ENCODE peak calls at places on chromosomes 3 and 15, in seven cellular contexts. G is endothelial cell of umbilical vein, L is GM12878, F is upper lobe of left lung, M is stomach, K is sigmoid colon, O is GM23338. D is an unnamed sample. For H3K27me3, the result is how much of the 10 kb centered on the place peaks cover.

GRCh38 chr15:59553879-59554735 is 57.5 kb upstream of the GCNT3 start:
- DNase-seq in M (no peak), G (peak), K (peak), O (no peak), F (no peak), L (no peak), D (no peak)

GRCh38 chr3:108345492-108346205 is 49.3 kb downstream of the HHLA2 start:
- DNase-seq in O (peak), L (no peak), M (no peak), F (no peak), G (no peak), K (no peak), D (peak)

GRCh38 chr3:12483364-12483763 is 916 bp upstream of the TSEN2 start:
- DNase-seq in O (no peak), G (no peak), M (no peak), L (no peak), F (no peak), K (no peak), D (no peak)

GRCh38 chr15:26936502-26936901 is 34.5 kb upstream of the GABRG3 start:
- DNase-seq in G (no peak), L (no peak), F (no peak), M (no peak), O (no peak), K (no peak), D (no peak)

GRCh38 chr3:8186213-8186612 is 315.4 kb upstream of the LMCD1 start:
- DNase-seq in M (no peak), F (no peak), L (no peak), O (no peak), G (no peak), K (no peak), D (no peak)

GRCh38 chr3:63437858-63438257 is 159.8 kb downstream of the SYNPR start:
- DNase-seq in L (no peak), F (no peak), O (no peak), K (no peak), G (no peak), M (no peak), D (no peak)

GRCh38 chr3:192326656-192327055 is 400.7 kb downstream of the FGF12 start:
- DNase-seq in O (no peak), G (no peak), K (no peak), F (no peak), M (no peak), L (no peak), D (no peak)

GRCh38 chr15:72136170-72137051 is 18.2 kb downstream of the SENP8 start:
- DNase-seq in F (no peak), M (no peak), O (no peak), L (no peak), G (no peak), K (no peak), D (no peak)

GRCh38 chr3:192445768-192446644 is 281.3 kb downstream of the FGF12 start:
- DNase-seq in K (no peak), F (no peak), O (no peak), L (no peak), G (no peak), M (no peak), D (no peak)

GRCh38 chr3:9600597-9600996 is 47.0 kb upstream of the LHFPL4 start:
- DNase-seq in O (peak), F (peak), G (no peak), K (no peak), M (peak), L (no peak), D (no peak)

GRCh38 chr3:47394140-47394855 is 13.5 kb downstream of the PTPN23 start:
- DNase-seq in F (no peak), G (peak), L (no peak), K (no peak), O (no peak), M (no peak), D (no peak)

GRCh38 chr3:146222204-146223046 is 28.5 kb downstream of the PLSCR4 start:
- DNase-seq in L (no peak), G (peak), F (no peak), M (no peak), K (no peak), O (peak), D (no peak)

GRCh38 chr3:24579008-24579407 is 84.4 kb upstream of the THRB start:
- DNase-seq in M (no peak), F (no peak), G (no peak), O (peak), L (no peak), K (peak), D (no peak)

GRCh38 chr3:184371570-184372018 is 6.4 kb downstream of the THPO start:
- DNase-seq in O (peak), G (peak), K (peak), F (no peak), M (peak), L (no peak), D (peak)

DNA sequence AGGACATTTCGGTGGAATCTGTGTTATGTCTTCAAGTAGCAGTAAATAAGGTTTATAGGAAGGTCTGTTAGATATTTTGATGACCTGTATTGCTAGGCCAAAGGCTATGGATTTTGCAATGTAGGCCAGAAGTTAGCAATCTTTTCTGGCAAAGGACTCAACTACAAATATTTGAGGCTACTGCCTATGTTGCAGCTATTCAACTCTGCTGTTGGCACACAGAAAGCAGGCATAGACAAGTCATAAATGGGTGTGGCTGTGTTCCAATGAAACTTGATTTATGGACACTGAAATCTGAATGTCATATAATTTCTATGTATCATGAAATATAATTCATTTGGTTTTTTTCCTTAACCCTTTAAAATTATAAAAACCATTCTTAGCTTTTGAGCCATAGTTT is 438.7 kb upstream of the C2CD4B start:
- DNase-seq in M (no peak), F (no peak), K (no peak), O (no peak), G (no peak), L (no peak), D (no peak)
- TF ChIP-seq POLR2AphosphoS5 in M (peak), F (no peak), K (no peak), O (no peak), G (no peak), L (no peak), D (no peak)

GRCh38 chr15:40934457-40934856 is 5.3 kb downstream of the DLL4 start:
- DNase-seq in K (no peak), M (no peak), O (no peak), L (no peak), F (no peak), G (no peak), D (no peak)
- H3K27me3 ChIP-seq in K (under half), M (under half), O (under half), L (under half), F (under half), G (under half), D (under half)

GRCh38 chr3:127067116-127067910 is 84.4 kb downstream of the PLXNA1 start:
- DNase-seq in L (no peak), M (no peak), F (no peak), O (no peak), G (no peak), K (peak), D (no peak)
- TF ChIP-seq POLR2AphosphoS5 in L (no peak), M (no peak), F (no peak), O (no peak), G (no peak), K (no peak), D (no peak)

GRCh38 chr3:128399221-128399915 is 67.3 kb downstream of the DNAJB8 start:
- DNase-seq in G (no peak), L (no peak), M (no peak), O (no peak), K (no peak), F (no peak), D (no peak)

GRCh38 chr3:128398586-128398985 is 68.1 kb downstream of the DNAJB8 start:
- DNase-seq in F (no peak), O (peak), G (no peak), M (no peak), L (no peak), K (no peak), D (no peak)

GRCh38 chr3:128402998-128403397 is 63.7 kb downstream of the DNAJB8 start:
- DNase-seq in O (no peak), G (no peak), L (no peak), M (no peak), F (no peak), K (no peak), D (no peak)

GRCh38 chr3:128402319-128402718 is 64.4 kb downstream of the DNAJB8 start:
- DNase-seq in L (no peak), K (no peak), F (no peak), O (no peak), M (peak), G (no peak), D (no peak)

DNA sequence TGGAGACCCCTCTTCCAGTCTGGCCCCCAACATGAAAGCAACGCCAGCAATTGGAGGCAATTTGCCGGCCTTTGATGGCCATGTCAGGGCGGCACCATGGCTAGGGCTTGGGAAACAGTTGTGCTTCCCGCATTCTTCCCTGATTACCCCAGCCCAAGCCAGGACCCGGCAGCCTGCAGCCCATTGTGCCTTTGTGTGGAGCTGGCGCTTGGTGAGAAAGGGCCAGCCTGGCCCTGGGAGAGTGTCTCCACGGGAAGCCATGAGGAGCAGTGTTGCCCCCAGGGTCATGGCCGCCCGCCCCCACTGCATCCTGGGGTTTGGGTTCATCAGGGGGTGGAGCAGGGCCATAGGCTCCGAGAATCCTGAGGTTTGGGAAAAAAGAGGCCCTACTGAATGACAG is 66.0 kb downstream of the DNAJB8 start:
- DNase-seq in M (no peak), K (no peak), O (no peak), F (peak), L (no peak), G (no peak), D (no peak)
- H3K27me3 ChIP-seq in M (under half), K (under half), O (under half), F (under half), L (under half), G (under half), D (under half)

D was measured in HL-60.